ENCODE peak calls at places on chromosomes 3 and 15, in nine cellular contexts. N, Z, U, E, D, O, X, G and H are unnamed samples.

GRCh38 chr15:78139564-78139963 is 8.3 kb upstream of the CIB2 start:
- DNase-seq in O (no peak), G (no peak), X (no peak), U (no peak), Z (no peak), D (no peak), E (no peak), N (no peak), H (no peak)

GRCh38 chr3:143002083-143002712 is 828 bp downstream of the U2SURP start:
- DNase-seq in X (peak), O (no peak), Z (no peak), U (peak), G (no peak), N (no peak), E (peak), D (no peak), H (no peak)

GRCh38 chr3:179801263-179801662 is 148.4 kb downstream of the USP13 start:
- DNase-seq in U (peak), G (peak), X (peak), E (peak), D (no peak), Z (no peak), N (no peak), O (no peak), H (peak)

GRCh38 chr15:25849431-25849921 is 13.7 kb downstream of the ATP10A start:
- DNase-seq in X (peak), D (no peak), E (peak), N (no peak), U (no peak), G (peak), O (no peak), Z (no peak), H (peak)

GRCh38 chr3:131350506-131350905 is 31.1 kb upstream of the NUDT16 start:
- DNase-seq in U (no peak), Z (no peak), X (peak), G (no peak), E (peak), O (no peak), N (no peak), D (no peak), H (no peak)

GRCh38 chr3:135008326-135008725 is 213.3 kb downstream of the EPHB1 start:
- DNase-seq in D (no peak), G (no peak), N (no peak), Z (no peak), U (no peak), X (no peak), O (no peak), E (no peak), H (no peak)

GRCh38 chr3:5994651-5995050 is 807.1 kb downstream of the EDEM1 start:
- DNase-seq in Z (no peak), N (no peak), O (no peak), U (no peak), X (no peak), D (no peak), E (no peak), G (no peak), H (no peak)

GRCh38 chr3:195033531-195034091 is 237.3 kb downstream of the XXYLT1 start:
- DNase-seq in D (no peak), G (no peak), E (no peak), Z (no peak), O (no peak), N (no peak), X (no peak), U (no peak), H (no peak)

GRCh38 chr3:126523745-126524428 is at the start of gene CHST13:
- DNase-seq in G (no peak), D (no peak), N (no peak), Z (no peak), X (peak), U (peak), E (no peak), O (no peak), H (no peak)

GRCh38 chr15:52277575-52277974 is 18.0 kb downstream of the MYO5C start:
- DNase-seq in U (no peak), N (no peak), G (no peak), O (no peak), X (no peak), E (no peak), D (no peak), Z (no peak), H (no peak)

GRCh38 chr15:45205192-45205591 is 17.4 kb upstream of the SHF start:
- DNase-seq in Z (no peak), E (peak), N (no peak), O (no peak), U (peak), X (peak), D (peak), G (no peak), H (peak)

GRCh38 chr15:70672081-70672480 is 91.3 kb downstream of the UACA start:
- DNase-seq in X (no peak), Z (no peak), N (no peak), O (no peak), E (no peak), U (peak), G (peak), D (no peak), H (peak)

GRCh38 chr15:64828985-64829384 is 3.5 kb upstream of the PIF1 start:
- DNase-seq in E (no peak), O (no peak), U (no peak), X (peak), N (no peak), D (no peak), G (no peak), Z (no peak), H (no peak)

GRCh38 chr3:49217688-49218470 is 46.5 kb downstream of the KLHDC8B start:
- DNase-seq in N (no peak), G (no peak), U (no peak), D (no peak), X (no peak), O (peak), Z (peak), E (peak), H (no peak)

GRCh38 chr3:144677118-144677517 is 705.5 kb downstream of the DIPK2A start:
- DNase-seq in O (no peak), E (peak), D (no peak), X (peak), U (no peak), G (no peak), N (no peak), Z (no peak), H (peak)

GRCh38 chr15:40069178-40070165 is 30.5 kb upstream of the SRP14 start:
- DNase-seq in O (peak), G (no peak), Z (peak), E (peak), X (no peak), D (peak), N (no peak), U (peak), H (no peak)

DNA sequence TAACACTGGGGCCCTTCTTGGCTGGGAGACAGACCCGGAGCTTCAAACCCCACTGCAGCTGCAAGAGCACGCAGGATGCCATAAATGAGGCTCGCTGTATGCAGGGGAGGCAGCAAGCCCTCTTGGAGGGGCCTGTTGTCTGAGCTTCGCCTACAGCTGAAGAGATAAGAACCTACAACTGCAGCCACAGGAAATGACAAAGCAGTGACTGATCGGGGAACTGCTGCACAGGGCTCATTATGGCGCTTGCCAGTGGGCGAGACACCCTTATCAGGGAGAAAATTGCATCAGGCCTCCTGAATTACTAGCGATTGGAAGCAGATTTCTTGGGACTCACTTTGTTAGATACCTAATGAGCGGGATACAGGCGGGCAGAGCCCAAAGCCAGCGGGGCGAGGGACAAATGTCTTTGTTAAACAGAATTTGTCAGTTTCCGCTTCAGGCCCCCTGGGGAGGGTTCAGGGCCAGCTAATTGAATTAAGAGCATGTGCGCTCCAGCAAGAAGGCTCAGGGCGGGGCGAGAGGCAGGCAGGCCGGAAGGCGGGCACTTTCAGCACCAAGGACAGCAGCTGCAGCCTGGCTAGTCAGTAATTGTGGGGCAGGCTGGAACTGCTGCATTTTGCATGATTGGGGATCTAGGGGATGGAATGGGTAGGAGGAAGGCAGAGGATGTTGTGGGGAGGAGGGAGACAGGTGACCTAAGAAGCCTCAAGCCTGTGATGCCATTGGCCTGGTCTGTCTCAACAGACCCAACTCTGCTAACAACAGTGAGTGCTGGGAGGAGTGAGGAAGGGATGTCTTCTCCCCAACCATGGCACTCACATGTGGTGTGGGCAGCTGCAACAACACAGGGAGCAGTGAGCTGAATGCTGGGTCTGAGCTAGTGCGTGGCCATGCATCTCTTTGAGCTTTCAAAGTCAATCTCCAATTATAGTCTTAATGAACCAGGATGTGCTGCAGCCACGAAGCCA is 55.3 kb downstream of the CCDC33 start:
- DNase-seq in Z (peak), G (peak), O (peak), E (peak), N (peak), U (peak), D (peak), X (peak), H (peak)
- TF ChIP-seq CTCF in Z (no peak), G (no peak), O (no peak), E (no peak), N (no peak), U (no peak), D (no peak), X (no peak), H (no peak)

GRCh38 chr3:50231581-50231980 is 4.4 kb upstream of the GNAI2 start:
- DNase-seq in X (no peak), E (no peak), Z (no peak), O (no peak), U (no peak), N (no peak), G (no peak), D (no peak), H (no peak)

GRCh38 chr3:50230106-50230832 is 5.7 kb upstream of the GNAI2 start:
- DNase-seq in N (no peak), G (no peak), X (no peak), E (no peak), Z (no peak), O (no peak), D (no peak), U (peak), H (no peak)

GRCh38 chr3:50227390-50228183 is 8.4 kb upstream of the GNAI2 start:
- DNase-seq in O (peak), G (no peak), Z (peak), E (peak), D (peak), U (peak), N (peak), X (peak), H (peak)

GRCh38 chr3:50230833-50231125 is 5.2 kb upstream of the GNAI2 start:
- DNase-seq in N (no peak), D (no peak), X (peak), G (no peak), U (no peak), Z (no peak), O (no peak), E (no peak), H (no peak)

DNA sequence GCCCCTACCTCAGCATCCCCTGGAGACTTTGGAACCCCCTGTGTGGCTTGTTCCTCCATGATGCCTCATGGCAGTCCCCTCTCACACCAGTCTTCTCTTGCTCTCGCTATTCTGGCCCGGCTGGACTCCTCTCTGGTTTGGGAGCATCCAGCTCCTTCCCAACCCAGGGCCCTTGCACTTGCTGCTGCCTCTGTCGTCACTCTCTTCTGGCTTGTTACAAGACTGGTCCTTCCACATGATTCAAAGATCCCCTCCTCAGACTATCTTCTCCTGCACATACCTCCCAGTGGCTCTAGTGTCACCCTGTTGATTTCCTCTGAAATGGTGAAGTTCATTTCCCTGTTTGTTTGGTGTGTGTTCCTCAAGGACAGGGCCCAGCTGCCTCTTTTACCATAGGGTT is 6.5 kb upstream of the GNAI2 start:
- DNase-seq in Z (no peak), G (no peak), O (no peak), X (no peak), D (no peak), N (no peak), U (no peak), E (no peak), H (no peak)
- H3K4me3 ChIP-seq in Z (no peak), G (no peak), O (no peak), X (no peak), D (no peak), N (no peak), U (no peak), E (no peak), H (no peak)

DNA sequence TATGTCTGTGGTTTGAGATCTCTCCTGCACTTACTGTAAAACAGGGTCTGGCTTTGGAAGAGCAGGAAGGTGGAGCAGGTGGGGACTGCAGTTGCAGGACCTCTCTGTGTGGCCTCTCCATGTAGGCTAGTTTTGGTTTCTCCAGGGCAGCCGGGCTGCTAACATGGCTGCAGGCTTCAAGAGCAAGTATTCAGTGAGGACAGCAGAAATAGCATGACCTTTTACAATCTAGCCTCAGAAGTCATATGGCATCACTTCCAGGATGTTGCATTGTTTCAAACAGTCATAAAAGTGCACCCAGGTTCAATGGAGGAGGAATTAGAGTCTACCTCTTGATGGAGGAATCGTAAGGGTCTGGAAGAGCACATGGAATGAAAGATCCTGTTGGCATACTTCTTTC is 728.7 kb downstream of the NTRK3 start:
- DNase-seq in G (no peak), N (no peak), U (no peak), Z (no peak), D (no peak), E (no peak), X (no peak), O (no peak), H (no peak)
- TF ChIP-seq CTCF in G (no peak), N (no peak), U (no peak), Z (no peak), D (no peak), E (no peak), X (no peak), O (no peak), H (no peak)

GRCh38 chr3:141050913-141051632 is at the start of gene SPSB4:
- DNase-seq in E (no peak), N (no peak), O (no peak), Z (no peak), D (no peak), G (no peak), U (peak), X (peak), H (no peak)
- H3K4me3 ChIP-seq in E (no peak), N (peak), O (peak), Z (peak), D (peak), G (peak), U (no peak), X (no peak), H (peak)

DNA sequence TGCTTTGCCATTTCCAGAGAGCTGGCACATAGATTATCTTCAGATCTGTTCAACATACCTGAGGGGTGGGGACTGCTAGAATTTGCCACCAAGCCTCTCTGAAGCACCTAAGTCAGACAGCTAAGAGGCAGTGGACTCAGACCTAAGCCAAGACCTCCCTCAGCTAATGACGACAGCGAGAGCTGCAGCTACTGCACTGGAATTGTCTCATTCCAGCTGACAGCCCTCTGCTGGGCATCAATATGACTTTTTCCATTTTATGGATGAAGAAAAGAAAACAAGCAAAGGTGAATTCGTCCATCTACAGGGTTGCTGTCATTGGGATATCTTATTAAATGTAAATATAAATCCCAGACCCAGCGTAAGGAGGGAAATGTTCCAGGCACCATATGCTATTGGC is 85.3 kb upstream of the LRTM1 start:
- DNase-seq in E (peak), Z (no peak), U (no peak), G (no peak), D (no peak), N (no peak), X (peak), O (no peak), H (peak)
- TF ChIP-seq CTCF in E (peak), Z (no peak), U (no peak), G (peak), D (no peak), N (no peak), X (peak), O (no peak), H (peak)

DNA sequence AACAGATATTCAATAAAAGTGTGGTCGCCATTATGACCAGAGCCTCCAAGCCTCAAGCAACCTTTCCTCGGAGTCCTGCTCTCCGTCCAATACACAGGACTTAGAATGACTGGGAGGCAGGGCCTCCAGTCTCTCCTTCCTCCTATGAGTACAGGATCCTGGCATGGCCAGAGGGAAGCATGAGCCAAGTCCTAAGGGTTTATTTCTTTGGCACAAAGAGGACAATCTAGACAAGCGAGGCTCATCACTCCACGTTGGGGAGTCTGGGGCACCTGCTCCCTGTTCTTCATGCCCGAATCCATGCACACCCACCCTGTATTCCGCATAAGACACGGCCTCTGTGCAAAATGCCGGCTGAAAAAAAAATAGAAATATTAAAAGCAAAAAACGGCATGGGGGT is 6.8 kb downstream of the PRRT3 start:
- DNase-seq in O (no peak), U (no peak), G (no peak), X (no peak), D (no peak), N (no peak), E (no peak), Z (no peak), H (no peak)
- H3K4me3 ChIP-seq in O (no peak), U (no peak), G (no peak), X (no peak), D (no peak), N (no peak), E (no peak), Z (no peak), H (no peak)

DNA sequence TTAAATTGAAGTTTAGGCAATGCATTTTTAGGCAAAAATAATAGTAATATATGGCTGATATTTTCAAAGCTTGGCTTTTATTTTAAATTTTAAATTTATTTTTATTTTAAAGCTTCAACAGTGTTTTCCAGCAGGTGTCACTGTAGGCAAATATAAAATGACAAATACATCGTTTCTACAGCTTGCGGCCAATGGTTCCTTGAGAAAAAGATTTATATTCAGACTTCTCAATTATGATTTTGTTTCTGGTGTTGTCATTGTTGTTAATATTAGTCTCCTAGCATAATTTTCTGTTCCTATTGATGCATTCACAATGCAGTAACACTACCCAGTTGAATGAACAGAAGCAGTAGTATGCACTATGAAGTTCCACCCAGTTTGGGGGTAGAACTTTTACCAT is 220.7 kb upstream of the DNAJC19 start:
- DNase-seq in G (no peak), X (peak), E (peak), Z (no peak), U (peak), N (no peak), O (no peak), D (no peak), H (peak)
- TF ChIP-seq CTCF in G (no peak), X (peak), E (peak), Z (no peak), U (no peak), N (no peak), O (no peak), D (peak), H (no peak)

DNA sequence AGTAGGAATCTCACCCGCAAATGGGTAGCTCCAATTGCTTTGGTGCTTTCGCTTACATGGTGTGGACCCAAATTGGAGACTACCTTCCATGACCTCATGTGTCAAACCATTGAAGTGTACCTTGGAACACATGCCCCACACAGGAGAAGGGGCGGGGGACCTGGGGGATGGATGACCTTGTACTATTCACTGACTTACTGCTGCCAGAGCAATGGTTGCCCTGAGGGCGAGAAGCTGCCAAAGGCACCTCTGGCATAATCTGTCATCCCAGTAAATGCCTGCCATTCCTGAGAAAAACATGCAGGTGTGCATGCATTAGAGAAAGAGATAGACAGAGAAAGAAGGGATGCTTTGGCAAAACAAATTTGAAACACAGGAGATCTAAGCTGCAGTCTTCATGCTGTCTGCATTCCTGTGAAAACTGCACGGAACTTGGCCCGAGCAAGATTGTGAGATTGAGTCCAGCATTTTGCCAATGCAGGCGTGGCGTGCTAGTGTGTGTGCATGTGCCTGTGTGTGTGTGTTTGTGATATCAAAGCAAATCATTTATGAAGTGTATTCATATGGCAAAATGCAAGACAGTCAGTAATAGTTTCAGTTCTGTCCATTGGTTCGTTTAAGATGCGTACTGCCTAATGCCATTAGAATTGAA is 219.5 kb upstream of the MDFIC2 start:
- DNase-seq in E (no peak), G (no peak), X (no peak), U (no peak), O (no peak), D (no peak), N (no peak), Z (no peak), H (no peak)
- H3K4me3 ChIP-seq in E (no peak), G (no peak), X (no peak), U (no peak), O (no peak), D (no peak), N (no peak), Z (no peak), H (no peak)

GRCh38 chr3:66195347-66195783 is 25.4 kb upstream of the SLC25A26 start:
- DNase-seq in O (no peak), X (peak), E (peak), Z (no peak), N (no peak), U (no peak), D (no peak), G (no peak), H (peak)
- TF ChIP-seq CTCF in O (no peak), X (peak), E (peak), Z (no peak), N (no peak), U (no peak), D (no peak), G (peak), H (peak)

GRCh38 chr15:88258021-88258641 is 1.6 kb upstream of the NTRK3 start:
- DNase-seq in Z (no peak), D (no peak), O (no peak), U (no peak), G (no peak), N (no peak), E (peak), X (no peak), H (no peak)
- H3K4me3 ChIP-seq in Z (peak), D (peak), O (no peak), U (no peak), G (no peak), N (no peak), E (peak), X (no peak), H (no peak)